ENCODE peak calls at places on chromosomes 11 and 22, in five cellular contexts. R, L, T, V and A are unnamed samples.

GRCh38 chr11:41307371-41308080 is 151.9 kb downstream of the LRRC4C start:
- DNase-seq in R (no peak), V (no peak), T (no peak), L (no peak), A (no peak)

GRCh38 chr11:34180045-34180813 is 74.8 kb downstream of the NAT10 start:
- DNase-seq in V (no peak), L (no peak), R (no peak), T (no peak), A (no peak)

GRCh38 chr22:46589871-46590271 is 30.3 kb upstream of the GRAMD4 start:
- DNase-seq in V (no peak), L (no peak), T (no peak), R (no peak), A (no peak)

GRCh38 chr22:48047722-48048500 is 1285.5 kb downstream of the TBC1D22A start:
- DNase-seq in L (no peak), T (no peak), R (no peak), V (no peak), A (no peak)

GRCh38 chr11:117824571-117825537 is at the start of gene FXYD2:
- DNase-seq in L (no peak), V (no peak), R (no peak), T (peak; percentile 70), A (no peak)

GRCh38 chr22:20116376-20116950 is 559 bp downstream of the RANBP1 start:
- DNase-seq in T (peak; percentile 50), V (no peak), R (no peak), L (no peak), A (no peak)

GRCh38 chr11:73257342-73258103 is 14.6 kb upstream of the P2RY6 start:
- DNase-seq in L (no peak), T (peak; percentile 76), V (no peak), R (peak; percentile 98), A (peak; percentile 50)

GRCh38 chr11:47550288-47551052 is 2.5 kb downstream of the CELF1 start:
- DNase-seq in R (no peak), V (no peak), L (no peak), T (no peak), A (no peak)

GRCh38 chr22:20211997-20212753 is 55.9 kb downstream of the RTN4R start:
- DNase-seq in L (no peak), T (peak; percentile 69), V (no peak), R (peak; percentile 60), A (no peak)

GRCh38 chr11:26473216-26474194 is 98.6 kb downstream of the MUC15 start:
- DNase-seq in L (no peak), R (no peak), T (no peak), V (no peak), A (no peak)

GRCh38 chr11:10456519-10456918 is 1.5 kb downstream of the AMPD3 start:
- DNase-seq in R (no peak), T (no peak), V (no peak), L (no peak), A (no peak)

GRCh38 chr22:29334696-29335344 is 19.3 kb upstream of the RASL10A start:
- DNase-seq in V (no peak), R (no peak), T (no peak), L (no peak), A (no peak)

GRCh38 chr11:94734563-94735275 is 33.4 kb upstream of the AMOTL1 start:
- DNase-seq in L (no peak), R (no peak), T (no peak), V (no peak), A (no peak)

GRCh38 chr11:46673713-46674462 is 26.5 kb downstream of the ARHGAP1 start:
- DNase-seq in L (no peak), T (peak; percentile 23), V (no peak), R (no peak), A (no peak)

GRCh38 chr22:49588739-49589138 is 238.9 kb downstream of the BRD1 start:
- DNase-seq in V (no peak), L (no peak), R (no peak), T (no peak), A (no peak)

GRCh38 chr11:115238802-115239201 is 265.4 kb downstream of the CADM1 start:
- DNase-seq in V (no peak), R (no peak), L (no peak), T (no peak), A (no peak)

GRCh38 chr11:31810779-31811647 is at the start of gene PAX6:
- DNase-seq in T (peak; percentile 40), R (peak; percentile 100), L (peak; percentile 53), V (peak; percentile 31), A (no peak)

GRCh38 chr11:45079943-45080719 is 66.3 kb upstream of the PRDM11 start:
- DNase-seq in L (peak; percentile 58), R (no peak), V (peak; percentile 9), T (no peak), A (no peak)

GRCh38 chr11:102111011-102111786 is 952 bp downstream of the YAP1 start:
- DNase-seq in V (no peak), T (peak; percentile 78), R (peak; percentile 84), L (no peak), A (peak; percentile 94)

GRCh38 chr22:41096841-41097240 is 4.4 kb downstream of the EP300 start:
- DNase-seq in V (no peak), R (no peak), T (no peak), L (no peak), A (no peak)

GRCh38 chr22:46661221-46661851 is 41.1 kb downstream of the GRAMD4 start:
- DNase-seq in T (peak; percentile 52), R (peak; percentile 62), L (peak; percentile 54), V (peak; percentile 30), A (no peak)

GRCh38 chr11:45021692-45022130 is 71.0 kb upstream of the TP53I11 start:
- DNase-seq in L (no peak), T (peak; percentile 76), R (peak; percentile 69), V (no peak), A (no peak)

GRCh38 chr11:118608268-118609214 is 1.1 kb downstream of the PHLDB1 start:
- DNase-seq in L (peak; percentile 63), T (peak; percentile 89), V (peak; percentile 89), R (peak; percentile 83), A (peak; percentile 27)

GRCh38 chr22:27747396-27748256 is 53.9 kb downstream of the MN1 start:
- DNase-seq in R (no peak), V (no peak), T (peak; percentile 26), L (no peak), A (no peak)

GRCh38 chr11:100676901-100677300 is 10.2 kb upstream of the ARHGAP42 start:
- DNase-seq in V (no peak), R (no peak), T (no peak), L (no peak), A (no peak)

GRCh38 chr22:37244114-37244921 is at the start of gene RAC2:
- DNase-seq in V (peak; percentile 83), R (peak; percentile 63), T (peak; percentile 72), L (peak; percentile 93), A (peak; percentile 34)

GRCh38 chr11:63838150-63838681 is 694 bp upstream of the MARK2 start:
- DNase-seq in V (no peak), L (peak; percentile 10), R (no peak), T (no peak), A (no peak)

GRCh38 chr11:72814831-72815618 is 814 bp downstream of the ATG16L2 start:
- DNase-seq in L (peak; percentile 73), T (no peak), R (peak; percentile 57), V (no peak), A (peak; percentile 60)

GRCh38 chr11:111631666-111632039 is 29.4 kb downstream of the SIK2 start:
- DNase-seq in V (no peak), L (no peak), R (peak; percentile 89), T (no peak), A (peak; percentile 72)

GRCh38 chr11:88175707-88176066 is 444 bp upstream of the RAB38 start:
- DNase-seq in R (peak; percentile 31), T (no peak), L (no peak), V (no peak), A (no peak)

GRCh38 chr11:125267548-125267947 is 103.0 kb downstream of the PKNOX2 start:
- DNase-seq in R (no peak), T (no peak), L (no peak), V (no peak), A (no peak)

GRCh38 chr22:36369004-36369921 is 18.5 kb downstream of the MYH9 start:
- DNase-seq in V (no peak), T (no peak), L (no peak), R (no peak), A (no peak)

GRCh38 chr11:117677729-117678310 is 119.2 kb downstream of the DSCAML1 start:
- DNase-seq in T (no peak), L (no peak), R (no peak), V (no peak), A (no peak)

GRCh38 chr22:43066844-43067385 is 22.3 kb downstream of the TTLL1 start:
- DNase-seq in L (no peak), V (no peak), R (peak; percentile 69), T (no peak), A (no peak)